ENCODE peak calls at places on chromosomes 4 and X, in eight cellular contexts. L is endodermal cell, K is left ventricle myocardium inferior, S is gastrocnemius medialis, E is AG04450, I is stomach, M is IMR-90, A is cardiac fibroblast. D is an unnamed sample.

GRCh38 chr4:185145572-185145971 is 2.5 kb downstream of the SLC25A4 start:
- DNase-seq in M (no peak), S (peak; percentile 56), K (peak; percentile 73), L (no peak), I (no peak), E (no peak), A (peak; percentile 56), D (no peak)

GRCh38 chr4:136637071-136637777 is 895.1 kb downstream of the PCDH18 start:
- DNase-seq in M (peak; percentile 4), A (peak; percentile 49), E (no peak), S (no peak), L (peak; percentile 86), I (no peak), K (no peak), D (peak; percentile 6)

GRCh38 chr4:37802068-37802666 is 24.3 kb upstream of the PGM2 start:
- DNase-seq in K (peak; percentile 26), S (peak; percentile 57), I (peak; percentile 64), L (peak; percentile 86), E (no peak), A (peak; percentile 59), M (peak; percentile 60), D (peak; percentile 68)

GRCh38 chr4:41655177-41655576 is 93.3 kb downstream of the PHOX2B start:
- DNase-seq in I (no peak), L (no peak), M (peak; percentile 6), K (no peak), A (no peak), E (no peak), S (no peak), D (no peak)

GRCh38 chr4:174181827-174182226 is 101.6 kb downstream of the FBXO8 start:
- DNase-seq in E (no peak), K (no peak), I (no peak), L (no peak), M (no peak), S (no peak), A (no peak), D (no peak)

GRCh38 chrX:10112510-10112909 is 44.3 kb upstream of the CLCN4 start:
- DNase-seq in S (no peak), I (no peak), E (no peak), A (no peak), L (no peak), K (no peak), M (no peak), D (no peak)

GRCh38 chr4:118058955-118059354 is 24.7 kb downstream of the NDST3 start:
- DNase-seq in I (no peak), S (no peak), A (no peak), M (no peak), K (no peak), E (no peak), L (no peak), D (no peak)

GRCh38 chrX:123975180-123975579 is 13.7 kb downstream of the STAG2 start:
- DNase-seq in I (no peak), K (no peak), M (peak; percentile 31), E (no peak), A (peak; percentile 33), L (no peak), S (no peak), D (peak; percentile 84)

GRCh38 chr4:138507527-138507926 is 265.4 kb upstream of the SLC7A11 start:
- DNase-seq in L (no peak), K (no peak), A (peak; percentile 62), S (no peak), M (peak; percentile 69), I (no peak), E (peak; percentile 32), D (peak; percentile 65)

GRCh38 chr4:77820836-77821561 is 1.8 kb upstream of the CNOT6L start:
- DNase-seq in M (no peak), S (no peak), I (no peak), L (no peak), A (no peak), E (no peak), K (no peak), D (peak; percentile 56)

GRCh38 chrX:145405012-145405411 is 157.7 kb downstream of the SPANXN1 start:
- DNase-seq in K (no peak), L (peak; percentile 63), S (no peak), A (peak; percentile 33), I (no peak), E (no peak), M (peak; percentile 15), D (peak; percentile 14)

GRCh38 chrX:989959-990510 is 222.4 kb downstream of the CRLF2 start:
- DNase-seq in K (peak; percentile 25), E (no peak), A (peak; percentile 86), L (peak; percentile 91), M (peak; percentile 56), S (peak; percentile 81), I (peak; percentile 68), D (peak; percentile 68)

DNA sequence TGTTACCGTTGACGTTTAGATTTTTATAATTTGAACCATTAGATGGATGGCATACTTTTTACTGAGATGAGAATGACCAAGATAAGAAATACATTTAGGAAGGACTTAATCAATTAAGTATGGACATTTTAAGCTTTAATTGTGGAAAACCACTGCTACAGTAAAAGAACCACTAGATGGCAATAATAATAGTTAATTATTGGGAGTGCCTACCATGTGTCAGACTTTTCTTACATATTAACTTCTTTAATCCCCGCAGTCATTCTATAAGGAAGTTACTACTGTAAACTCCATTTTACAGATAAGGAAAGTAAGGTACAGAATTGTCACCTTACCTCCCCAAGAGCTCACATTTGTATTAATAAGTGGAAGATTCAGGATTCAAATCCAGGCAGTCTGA is 48.5 kb upstream of the MYOZ2 start:
- DNase-seq in S (no peak), L (no peak), K (no peak), I (no peak), E (no peak), M (no peak), A (peak; percentile 37), D (peak; percentile 51)
- TF ChIP-seq CTCF in S (peak; percentile 30), L (no peak), K (peak; percentile 49), I (peak; percentile 36), E (peak; percentile 41), M (peak; percentile 25), A (peak; percentile 32), D (peak; percentile 44)

DNA sequence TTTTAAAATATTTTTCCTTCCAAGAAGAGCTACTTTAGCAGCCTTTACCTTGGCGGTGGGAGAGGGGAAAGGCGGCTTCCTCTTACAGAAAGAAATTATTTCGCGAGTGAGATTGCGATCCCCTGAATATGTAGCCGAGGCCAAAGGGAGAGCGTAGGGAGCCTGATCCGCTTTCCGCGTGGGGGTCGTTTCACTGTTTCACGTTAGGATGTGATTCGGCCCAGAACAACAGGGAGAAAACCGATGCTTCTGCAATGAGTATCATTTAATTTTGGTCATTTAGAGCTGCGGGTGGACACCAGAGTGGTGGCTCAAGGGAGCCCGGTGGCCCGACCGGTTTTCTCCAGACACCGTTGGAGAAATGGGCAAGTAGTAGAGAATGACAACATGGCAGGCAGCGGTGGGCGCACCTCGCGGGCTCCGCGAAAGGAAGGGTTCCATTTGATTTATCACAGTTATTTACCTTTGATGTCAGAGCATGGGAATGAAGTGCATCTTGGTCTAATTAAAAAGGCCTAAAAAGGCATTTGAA is 1.8 kb upstream of the PCDH19 start:
- DNase-seq in K (no peak), A (no peak), M (no peak), S (no peak), I (no peak), L (no peak), E (no peak), D (no peak)
- H3K4me3 ChIP-seq in K (no peak overlapping the region), A (no peak overlapping the region), M (no peak overlapping the region), S (no peak overlapping the region), I (no peak overlapping the region), L (peak overlapping the region; percentile 53), E (no peak overlapping the region), D (no peak overlapping the region)

DNA sequence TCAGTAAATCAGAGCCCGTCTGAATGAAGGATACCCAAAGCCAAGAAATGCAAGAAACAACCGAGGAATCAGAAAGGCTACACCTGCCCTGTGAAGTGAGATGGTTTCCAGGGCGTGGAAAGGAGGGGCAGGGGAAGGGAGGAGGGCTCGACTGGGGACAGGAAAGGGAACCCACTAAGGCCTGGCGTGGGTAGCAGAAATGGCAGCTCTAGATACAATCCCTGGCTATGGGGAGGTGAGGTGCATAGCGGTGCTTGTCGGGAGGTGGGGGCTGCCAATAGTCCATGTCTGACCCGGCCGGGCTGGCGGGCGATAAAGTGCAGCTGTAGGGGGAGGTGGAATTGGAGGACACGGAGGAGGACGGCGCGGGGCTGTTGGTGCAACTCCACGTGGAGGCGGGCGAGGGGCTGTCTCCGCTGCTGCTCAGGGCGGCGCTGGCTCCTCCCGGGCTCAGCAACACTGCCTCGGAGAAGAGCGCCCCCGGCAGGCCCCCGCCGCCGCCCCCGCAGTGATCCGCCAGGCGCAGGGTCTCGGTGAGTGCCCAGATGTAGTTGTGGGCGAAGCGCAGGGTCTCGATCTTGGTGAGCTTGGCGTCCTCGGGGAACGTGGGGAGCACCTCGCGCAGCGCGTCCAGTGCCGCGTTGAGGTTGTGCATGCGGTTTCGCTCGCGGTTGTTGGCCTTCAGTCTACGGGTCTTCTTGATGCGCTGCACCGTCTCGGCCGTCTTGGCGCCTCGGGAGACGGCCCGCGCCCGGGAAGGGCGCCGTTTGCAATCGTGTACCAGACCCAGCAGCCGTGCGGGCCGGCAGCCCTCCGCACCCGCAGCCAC is 1.3 kb downstream of the NEUROG2 start:
- DNase-seq in K (no peak), L (peak; percentile 79), M (no peak), I (no peak), E (no peak), A (no peak), S (no peak), D (no peak)
- TF ChIP-seq CTCF in K (no peak), L (peak; percentile 45), M (no peak), I (no peak), E (no peak), A (no peak), S (no peak), D (no peak)

GRCh38 chr4:153523941-153524386 is 57.8 kb downstream of the TMEM131L start:
- DNase-seq in L (peak; percentile 65), E (no peak), I (no peak), M (peak; percentile 45), S (no peak), A (peak; percentile 62), K (no peak), D (peak; percentile 60)

GRCh38 chr4:153523171-153523757 is 57.1 kb downstream of the TMEM131L start:
- DNase-seq in K (no peak), S (no peak), M (no peak), E (no peak), I (no peak), A (no peak), L (no peak), D (peak; percentile 60)

GRCh38 chr4:153521467-153521866 is 55.3 kb downstream of the TMEM131L start:
- DNase-seq in E (no peak), L (no peak), A (no peak), K (no peak), S (no peak), M (no peak), I (no peak), D (no peak)

GRCh38 chr4:153521995-153522799 is 56.0 kb downstream of the TMEM131L start:
- DNase-seq in L (peak; percentile 76), I (no peak), M (no peak), A (no peak), K (no peak), E (no peak), S (no peak), D (no peak)

GRCh38 chr4:153522800-153523089 is 56.6 kb downstream of the TMEM131L start:
- DNase-seq in K (no peak), M (no peak), I (no peak), E (no peak), S (no peak), L (no peak), A (no peak), D (no peak)
- H3K4me3 ChIP-seq in K (no peak overlapping the region), M (no peak overlapping the region), I (no peak overlapping the region), E (no peak overlapping the region), S (no peak overlapping the region), L (no peak overlapping the region), A (no peak overlapping the region), D (no peak overlapping the region)

GRCh38 chr4:8585186-8585585 is 5.0 kb downstream of the GPR78 start:
- DNase-seq in E (no peak), M (no peak), S (no peak), A (no peak), L (peak; percentile 76), I (no peak), K (no peak), D (no peak)
- TF ChIP-seq CTCF in E (peak; percentile 10), M (no peak), S (no peak), A (no peak), L (peak; percentile 80), I (no peak), K (no peak), D (no peak)